ENCODE peak calls at places on chromosomes 11 and 22, in nine cellular contexts. Q, D, H, P, C, G, Z, M and U are unnamed samples.

GRCh38 chr11:45431301-45432018 is 145.3 kb upstream of the SYT13 start:
- DNase-seq in Q (no peak), D (no peak), H (no peak), P (no peak), C (no peak), G (no peak), Z (no peak), M (no peak), U (no peak)

GRCh38 chr11:12215192-12215591 is 104.8 kb downstream of the MICAL2 start:
- DNase-seq in Q (no peak), D (no peak), H (no peak), P (no peak), C (peak; percentile 40), G (no peak), Z (no peak), M (no peak), U (no peak)

GRCh38 chr11:15212876-15213275 is 98.2 kb downstream of the INSC start:
- DNase-seq in Q (no peak), D (no peak), H (no peak), P (no peak), C (no peak), G (no peak), Z (no peak), M (no peak), U (no peak)

GRCh38 chr11:37926772-37927171 is 1328.7 kb upstream of the RAG2 start:
- DNase-seq in Q (no peak), D (no peak), H (peak; percentile 10), P (no peak), C (no peak), G (no peak), Z (no peak), M (no peak), U (no peak)

GRCh38 chr22:42269407-42270177 is 861 bp downstream of the TCF20 start:
- DNase-seq in Q (no peak), D (no peak), H (no peak), P (peak; percentile 81), C (peak; percentile 64), G (peak; percentile 71), Z (peak; percentile 45), M (peak; percentile 59), U (peak; percentile 37)

GRCh38 chr22:50739894-50740293 is 1.9 kb downstream of the ACR start:
- DNase-seq in Q (no peak), D (no peak), H (no peak), P (no peak), C (peak; percentile 23), G (peak; percentile 33), Z (no peak), M (no peak), U (no peak)

GRCh38 chr22:43094085-43094484 is 4.9 kb upstream of the TTLL1 start:
- DNase-seq in Q (no peak), D (no peak), H (no peak), P (no peak), C (no peak), G (peak; percentile 86), Z (no peak), M (no peak), U (no peak)

GRCh38 chr11:131817701-131818188 is 447.3 kb downstream of the NTM start:
- DNase-seq in Q (no peak), D (no peak), H (no peak), P (no peak), C (no peak), G (no peak), Z (no peak), M (no peak), U (no peak)

GRCh38 chr11:29018631-29019030 is 910.4 kb downstream of the METTL15 start:
- DNase-seq in Q (peak; percentile 69), D (no peak), H (peak; percentile 96), P (no peak), C (no peak), G (no peak), Z (no peak), M (no peak), U (no peak)

GRCh38 chr11:131278472-131278871 is 91.9 kb upstream of the NTM start:
- DNase-seq in Q (no peak), D (no peak), H (no peak), P (no peak), C (no peak), G (no peak), Z (no peak), M (no peak), U (no peak)

GRCh38 chr11:69905611-69906452 is 86.6 kb upstream of the FGF3 start:
- DNase-seq in Q (no peak), D (no peak), H (no peak), P (peak; percentile 68), C (no peak), G (peak; percentile 39), Z (no peak), M (no peak), U (no peak)

GRCh38 chr11:1873048-1873812 is 18.5 kb downstream of the PRR33 start:
- DNase-seq in Q (peak; percentile 6), D (no peak), H (peak; percentile 25), P (peak; percentile 74), C (no peak), G (peak; percentile 56), Z (no peak), M (no peak), U (no peak)
- H3K4me1 ChIP-seq in Q (no peaks in the 10 kb centered on the region), D (peaks cover 11% of the 10 kb centered on the region), H (no peaks in the 10 kb centered on the region), P (no peaks in the 10 kb centered on the region), C (no peaks in the 10 kb centered on the region), G (peaks cover 2% of the 10 kb centered on the region), Z (no peaks in the 10 kb centered on the region), M (peaks cover 35% of the 10 kb centered on the region), U (peaks cover 36% of the 10 kb centered on the region)

DNA sequence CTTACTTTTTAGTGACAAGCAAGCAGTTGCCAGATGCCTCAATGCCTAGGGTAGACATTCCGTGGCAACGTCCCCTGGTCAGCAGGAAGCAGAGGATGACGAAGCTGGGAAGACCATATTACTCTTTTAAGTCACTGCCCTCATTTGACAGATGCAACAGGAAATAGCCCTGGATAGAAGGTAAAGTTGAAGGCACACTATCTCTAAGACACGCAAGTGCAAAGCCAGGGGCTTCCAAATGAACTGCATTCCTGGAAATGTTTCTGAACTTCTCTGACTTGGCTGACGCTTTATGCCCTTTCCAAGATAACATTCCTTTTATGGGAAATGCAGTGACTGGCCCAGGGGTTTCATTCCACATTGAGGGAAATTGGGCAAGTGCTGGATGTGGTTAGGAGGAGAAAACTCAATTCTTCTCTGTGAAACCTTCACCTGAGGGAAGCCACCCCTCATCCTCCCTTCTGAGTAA is 14.7 kb downstream of the PCSK7 start:
- DNase-seq in Q (no peak), D (no peak), H (peak; percentile 95), P (peak; percentile 69), C (no peak), G (peak; percentile 62), Z (no peak), M (no peak), U (no peak)
- H3K4me1 ChIP-seq in Q (peaks cover 19% of the 10 kb centered on the region), D (peaks cover 8% of the 10 kb centered on the region), H (peaks cover 38% of the 10 kb centered on the region), P (peaks cover 16% of the 10 kb centered on the region), C (peaks cover 13% of the 10 kb centered on the region), G (peaks cover 34% of the 10 kb centered on the region), Z (no peaks in the 10 kb centered on the region), M (no peaks in the 10 kb centered on the region), U (no peaks in the 10 kb centered on the region)

GRCh38 chr11:79352304-79352703 is 88.5 kb downstream of the TENM4 start:
- DNase-seq in Q (no peak), D (no peak), H (no peak), P (no peak), C (no peak), G (no peak), Z (no peak), M (no peak), U (no peak)
- H3K4me1 ChIP-seq in Q (no peaks in the 10 kb centered on the region), D (peaks cover 2% of the 10 kb centered on the region), H (peaks cover 2% of the 10 kb centered on the region), P (no peaks in the 10 kb centered on the region), C (no peaks in the 10 kb centered on the region), G (no peaks in the 10 kb centered on the region), Z (no peaks in the 10 kb centered on the region), M (no peaks in the 10 kb centered on the region), U (no peaks in the 10 kb centered on the region)

DNA sequence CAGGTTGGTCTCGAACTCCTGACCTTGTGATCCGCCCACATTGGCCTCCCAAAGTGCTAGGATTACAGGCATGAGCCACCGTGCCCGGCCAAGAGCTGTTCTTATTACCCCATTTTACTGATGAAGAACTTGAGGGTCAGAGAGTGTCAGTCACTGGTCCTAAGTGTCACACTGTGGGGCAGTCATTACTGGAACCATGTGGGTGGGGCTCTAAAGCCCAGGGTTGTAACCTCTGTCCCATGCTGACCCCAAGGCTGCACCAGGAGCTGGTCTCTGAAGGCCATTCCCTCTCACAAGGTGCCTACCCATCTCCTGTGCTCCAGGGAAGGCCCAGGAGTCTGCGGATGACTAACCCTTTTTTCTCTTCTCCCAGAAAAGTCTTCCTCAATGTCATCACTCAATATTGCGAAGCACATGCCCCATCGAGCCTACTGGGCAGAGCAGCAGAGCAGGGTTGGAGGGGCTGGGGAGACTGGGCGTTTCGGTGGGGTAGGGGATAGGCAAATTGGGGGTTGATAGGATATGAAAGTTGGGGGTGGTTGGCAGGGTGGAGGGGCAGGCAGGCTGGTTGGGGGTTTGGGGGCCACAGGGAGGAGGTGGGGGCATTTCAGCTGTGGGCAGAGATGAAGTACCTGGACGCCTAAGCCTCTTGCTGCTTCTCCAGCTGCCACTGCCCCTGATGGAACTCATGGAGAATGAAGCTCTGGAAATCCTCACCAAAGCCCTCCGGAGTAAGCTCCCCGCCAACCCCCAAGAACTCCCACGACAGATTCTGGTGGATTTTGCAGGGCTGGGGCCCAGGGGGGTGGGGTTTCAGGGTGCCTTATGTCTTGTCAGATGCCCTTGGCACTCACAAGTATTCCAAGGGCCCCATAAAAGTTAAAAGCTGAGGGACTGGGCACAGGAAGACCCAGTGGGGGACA is 2.0 kb upstream of the ESRRA start:
- DNase-seq in Q (no peak), D (no peak), H (no peak), P (no peak), C (no peak), G (peak; percentile 39), Z (no peak), M (no peak), U (no peak)
- H3K4me1 ChIP-seq in Q (peaks cover 24% of the 10 kb centered on the region), D (peaks cover 12% of the 10 kb centered on the region), H (peaks cover 10% of the 10 kb centered on the region), P (no peaks in the 10 kb centered on the region), C (no peaks in the 10 kb centered on the region), G (peaks cover 10% of the 10 kb centered on the region), Z (peaks cover 14% of the 10 kb centered on the region), M (peaks cover 35% of the 10 kb centered on the region), U (peaks cover 34% of the 10 kb centered on the region)